ENCODE peak calls at places on chromosome 14, in nine cellular contexts. M is brain microvascular endothelial cell, B is A549, N is lower lobe of right lung, A is heart right ventricle, G is small intestine, Y is osteoblast, D is RWPE1, C is neuronal stem cell. X is an unnamed sample.

GRCh38 chr14:53528114-53528513 is 375.0 kb upstream of the DDHD1 start:
- DNase-seq in M (no peak), C (no peak), A (no peak), D (no peak), G (no peak), N (peak), B (no peak), Y (no peak), X (no peak)

GRCh38 chr14:100440207-100440631 is 117.1 kb downstream of the SLC25A47 start:
- DNase-seq in M (peak), N (peak), D (peak), G (peak), A (peak), C (peak), Y (peak), B (peak), X (no peak)

GRCh38 chr14:58193542-58193941 is 6.4 kb upstream of the ACTR10 start:
- DNase-seq in D (no peak), A (no peak), Y (no peak), G (no peak), N (no peak), B (no peak), M (no peak), C (no peak), X (no peak)

GRCh38 chr14:93126124-93126523 is 10.4 kb upstream of the ITPK1 start:
- DNase-seq in G (no peak), Y (no peak), N (peak), M (no peak), B (no peak), D (no peak), A (no peak), C (no peak), X (no peak)

GRCh38 chr14:103001651-103002396 is 55.5 kb downstream of the CDC42BPB start:
- DNase-seq in A (no peak), G (no peak), D (no peak), N (no peak), C (no peak), M (no peak), B (no peak), Y (no peak), X (no peak)

GRCh38 chr14:75570797-75571196 is 7.6 kb upstream of the FLVCR2 start:
- DNase-seq in Y (no peak), M (no peak), C (no peak), G (no peak), D (no peak), B (no peak), N (no peak), A (no peak), X (no peak)

GRCh38 chr14:69979882-69980281 is 100.7 kb downstream of the SMOC1 start:
- DNase-seq in G (no peak), D (no peak), C (no peak), A (no peak), N (no peak), B (no peak), M (no peak), Y (no peak), X (no peak)

GRCh38 chr14:78902010-78902623 is 731.9 kb downstream of the NRXN3 start:
- DNase-seq in A (no peak), N (no peak), G (peak), M (peak), Y (no peak), D (no peak), B (no peak), C (peak), X (no peak)

GRCh38 chr14:99185436-99186068 is 86.4 kb downstream of the BCL11B start:
- DNase-seq in Y (peak), A (no peak), N (no peak), D (no peak), G (no peak), C (no peak), M (no peak), B (no peak), X (no peak)

GRCh38 chr14:35855886-35856481 is 29.8 kb downstream of the BRMS1L start:
- DNase-seq in Y (no peak), A (no peak), D (no peak), B (no peak), G (peak), N (no peak), M (no peak), C (no peak), X (no peak)

GRCh38 chr14:93892923-93893549 is 34.1 kb upstream of the FAM181A start:
- DNase-seq in B (peak), G (peak), N (peak), Y (peak), C (peak), D (peak), A (peak), M (peak), X (peak)

GRCh38 chr14:100621806-100622205 is 34.6 kb upstream of the BEGAIN start:
- DNase-seq in D (peak), M (no peak), A (no peak), N (peak), Y (no peak), G (no peak), C (no peak), B (no peak), X (no peak)

GRCh38 chr14:26593377-26593776 is 4.5 kb downstream of the NOVA1 start:
- DNase-seq in Y (no peak), D (no peak), G (no peak), A (no peak), C (no peak), B (no peak), N (no peak), M (no peak), X (no peak)

GRCh38 chr14:55752580-55753365 is 172.8 kb downstream of the KTN1 start:
- DNase-seq in G (peak), D (peak), A (no peak), Y (no peak), M (peak), C (no peak), B (peak), N (peak), X (no peak)

GRCh38 chr14:50357124-50357523 is 39.6 kb downstream of the CDKL1 start:
- DNase-seq in C (no peak), D (no peak), Y (no peak), A (no peak), M (no peak), N (no peak), G (no peak), B (no peak), X (no peak)

GRCh38 chr14:41973178-41973577 is 366.5 kb downstream of the LRFN5 start:
- DNase-seq in B (no peak), M (no peak), N (no peak), G (no peak), Y (no peak), C (no peak), D (no peak), A (no peak), X (no peak)

GRCh38 chr14:55877942-55878341 is 240.3 kb upstream of the PELI2 start:
- DNase-seq in B (no peak), N (no peak), G (no peak), Y (peak), D (no peak), M (no peak), A (no peak), C (no peak), X (no peak)

GRCh38 chr14:67167420-67168109 is 21.7 kb upstream of the GARIN2 start:
- DNase-seq in B (no peak), G (no peak), C (no peak), N (no peak), M (no peak), Y (no peak), D (no peak), A (no peak), X (no peak)

GRCh38 chr14:88477513-88478250 is 77.1 kb downstream of the PTPN21 start:
- DNase-seq in B (no peak), D (no peak), M (no peak), A (no peak), Y (no peak), N (no peak), C (no peak), G (no peak), X (no peak)

GRCh38 chr14:65096323-65097089 is 5.8 kb downstream of the MAX start:
- DNase-seq in N (no peak), B (no peak), Y (no peak), A (peak), G (no peak), D (no peak), C (no peak), M (peak), X (no peak)

DNA sequence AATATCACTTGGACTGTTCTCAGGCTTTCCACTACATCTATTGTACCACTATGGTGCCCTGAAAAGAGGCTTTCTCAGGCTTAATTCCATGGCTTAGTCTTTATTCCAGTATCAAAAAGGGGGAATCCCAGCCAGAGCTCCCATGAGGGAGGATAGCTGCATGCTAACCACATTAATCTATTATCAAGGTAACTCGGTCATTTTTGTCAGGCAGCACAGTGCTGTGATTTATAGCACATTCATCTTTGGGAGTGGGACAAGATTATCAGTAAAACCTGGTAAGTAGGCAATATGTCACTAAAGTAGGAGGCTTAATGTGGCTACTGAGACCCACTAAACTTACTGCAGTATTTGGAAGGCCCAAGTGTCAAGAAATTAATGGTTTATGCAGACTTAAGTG is 58.9 kb downstream of the DAD1 start:
- DNase-seq in Y (no peak), D (no peak), M (no peak), A (no peak), C (no peak), B (no peak), G (no peak), N (no peak), X (no peak)
- H3K27ac ChIP-seq in Y (no peak), D (no peak), M (no peak), A (no peak), C (no peak), B (no peak), G (no peak), N (no peak), X (no peak)

DNA sequence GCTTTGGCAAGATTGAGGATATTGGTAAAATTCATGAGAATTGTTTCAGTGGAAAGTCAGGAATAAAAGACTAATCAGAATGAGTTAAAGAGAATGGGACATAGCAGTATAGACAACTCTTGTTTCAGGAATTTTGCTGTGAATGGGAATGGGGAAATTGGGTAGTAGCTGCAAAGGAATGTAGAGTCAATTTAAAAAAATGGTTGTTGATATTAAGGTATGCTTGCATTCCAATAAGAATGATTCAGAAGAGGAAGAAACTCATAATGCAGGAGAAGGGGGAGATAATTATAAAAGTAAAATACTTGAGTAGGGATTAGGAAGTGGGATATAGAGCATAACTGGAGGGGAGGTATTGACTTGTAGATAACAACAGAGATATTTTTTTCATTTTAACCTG is 40.7 kb downstream of the MNAT1 start:
- DNase-seq in D (peak), B (no peak), C (no peak), M (peak), N (no peak), Y (peak), G (no peak), A (no peak), X (no peak)
- H3K27ac ChIP-seq in D (no peak), B (no peak), C (no peak), M (no peak), N (no peak), Y (peak), G (no peak), A (no peak), X (no peak)

DNA sequence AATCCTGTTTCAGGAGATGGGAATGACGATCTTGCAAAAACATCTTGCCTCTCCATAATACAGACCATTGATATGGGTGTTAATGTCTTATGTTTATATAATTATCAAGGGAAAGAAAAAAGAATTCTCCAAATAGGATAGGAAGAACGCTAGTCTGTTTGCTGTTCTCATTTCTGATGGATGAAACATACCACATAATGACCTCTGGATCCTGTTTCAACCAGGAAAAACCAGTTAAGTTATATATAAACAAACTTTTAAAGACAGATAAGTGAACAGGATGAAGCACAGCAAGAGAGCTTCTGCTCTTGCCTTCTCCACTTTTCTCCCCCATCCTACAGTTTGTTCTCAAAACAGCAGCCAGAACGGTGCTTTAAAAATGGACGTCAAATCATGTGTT is 27.8 kb downstream of the COQ6 start:
- DNase-seq in N (no peak), G (peak), Y (no peak), M (peak), D (no peak), A (no peak), B (no peak), C (no peak), X (no peak)
- H3K27ac ChIP-seq in N (no peak), G (peak), Y (no peak), M (no peak), D (no peak), A (no peak), B (no peak), C (no peak), X (no peak)

GRCh38 chr14:105485720-105486332 is 860 bp upstream of the CRIP1 start:
- DNase-seq in G (peak), A (peak), D (no peak), Y (no peak), C (no peak), M (no peak), B (peak), N (no peak), X (no peak)
- H3K27ac ChIP-seq in G (no peak), A (peak), D (peak), Y (no peak), C (no peak), M (no peak), B (peak), N (peak), X (peak)

DNA sequence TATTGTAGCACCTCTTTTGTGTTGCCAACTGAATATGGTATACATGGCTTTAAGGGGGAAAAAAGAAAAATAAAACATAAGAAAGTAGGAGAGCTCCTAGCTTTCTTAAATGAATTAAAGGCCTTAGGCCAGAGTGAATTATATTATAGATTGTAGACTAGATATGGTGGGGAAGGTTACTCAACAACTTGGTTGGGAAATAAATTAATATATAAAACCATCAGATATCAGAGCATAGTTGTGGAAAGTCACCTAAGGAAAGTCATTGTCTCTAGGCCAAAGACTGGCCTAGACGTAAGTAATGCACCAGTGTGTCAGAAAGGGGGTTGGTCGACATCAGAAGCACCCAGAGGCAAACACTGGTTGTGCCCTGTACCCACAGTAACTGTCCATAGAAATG is 391.8 kb downstream of the RAD51B start:
- DNase-seq in Y (no peak), M (no peak), N (no peak), G (no peak), A (no peak), B (no peak), D (no peak), C (no peak), X (no peak)
- H3K27ac ChIP-seq in Y (peak), M (peak), N (peak), G (no peak), A (peak), B (peak), D (no peak), C (no peak), X (peak)